ENCODE peak calls at places on chromosomes 16 and 17, in five cellular contexts. E is heart right ventricle, A is thyroid gland, G is ovary, B is cardiac fibroblast. L is an unnamed sample.

GRCh38 chr16:81623365-81624102 is 155.6 kb upstream of the PLCG2 start:
- DNase-seq in E (no peak), B (peak), A (peak), G (no peak), L (peak)

GRCh38 chr17:41919165-41919817 is 540 bp upstream of the ACLY start:
- DNase-seq in A (no peak), E (no peak), G (no peak), B (no peak), L (no peak)

GRCh38 chr17:75077490-75078096 is 10.2 kb upstream of the SLC16A5 start:
- DNase-seq in A (peak), E (peak), G (peak), B (peak), L (no peak)

GRCh38 chr16:48366165-48367093 is 18.8 kb downstream of the SIAH1 start:
- DNase-seq in G (no peak), A (no peak), E (no peak), B (peak), L (peak)

GRCh38 chr17:177155-177554 is 4.3 kb downstream of the DOC2B start:
- DNase-seq in B (no peak), A (no peak), E (no peak), G (no peak), L (no peak)

GRCh38 chr16:11836653-11837244 is 14.6 kb downstream of the RSL1D1 start:
- DNase-seq in A (no peak), G (no peak), B (peak), E (no peak), L (no peak)

GRCh38 chr17:72588961-72589360 is 468.1 kb downstream of the SOX9 start:
- DNase-seq in A (no peak), G (no peak), B (no peak), E (no peak), L (no peak)

GRCh38 chr17:3659541-3660111 is 8.8 kb downstream of the TAX1BP3 start:
- DNase-seq in B (peak), G (peak), A (peak), E (peak), L (no peak)

GRCh38 chr16:9225527-9226316 is 134.3 kb downstream of the HAPSTR1 start:
- DNase-seq in G (no peak), E (no peak), A (no peak), B (no peak), L (peak)

GRCh38 chr17:44105483-44105882 is 18.0 kb downstream of the HDAC5 start:
- DNase-seq in E (no peak), B (no peak), A (no peak), G (peak), L (no peak)

GRCh38 chr16:22861585-22861984 is 47.6 kb downstream of the HS3ST2 start:
- DNase-seq in B (no peak), E (no peak), G (no peak), A (no peak), L (no peak)

GRCh38 chr17:8204761-8205555 is 5.4 kb downstream of the AURKB start:
- DNase-seq in B (no peak), A (no peak), E (no peak), G (no peak), L (no peak)

GRCh38 chr17:76027159-76027839 is at the start of gene EVPL:
- DNase-seq in G (no peak), A (peak), E (no peak), B (no peak), L (no peak)

GRCh38 chr17:64508683-64509082 is 1.9 kb downstream of the CEP95 start:
- DNase-seq in E (no peak), A (no peak), B (no peak), G (no peak), L (no peak)
- H3K4me3 ChIP-seq in E (no peak), A (no peak), B (peak), G (no peak), L (no peak)

GRCh38 chr16:88974080-88974479 is 2.9 kb downstream of the CBFA2T3 start:
- DNase-seq in E (no peak), A (no peak), G (no peak), B (no peak), L (no peak)
- H3K4me3 ChIP-seq in E (no peak), A (no peak), G (no peak), B (no peak), L (no peak)

DNA sequence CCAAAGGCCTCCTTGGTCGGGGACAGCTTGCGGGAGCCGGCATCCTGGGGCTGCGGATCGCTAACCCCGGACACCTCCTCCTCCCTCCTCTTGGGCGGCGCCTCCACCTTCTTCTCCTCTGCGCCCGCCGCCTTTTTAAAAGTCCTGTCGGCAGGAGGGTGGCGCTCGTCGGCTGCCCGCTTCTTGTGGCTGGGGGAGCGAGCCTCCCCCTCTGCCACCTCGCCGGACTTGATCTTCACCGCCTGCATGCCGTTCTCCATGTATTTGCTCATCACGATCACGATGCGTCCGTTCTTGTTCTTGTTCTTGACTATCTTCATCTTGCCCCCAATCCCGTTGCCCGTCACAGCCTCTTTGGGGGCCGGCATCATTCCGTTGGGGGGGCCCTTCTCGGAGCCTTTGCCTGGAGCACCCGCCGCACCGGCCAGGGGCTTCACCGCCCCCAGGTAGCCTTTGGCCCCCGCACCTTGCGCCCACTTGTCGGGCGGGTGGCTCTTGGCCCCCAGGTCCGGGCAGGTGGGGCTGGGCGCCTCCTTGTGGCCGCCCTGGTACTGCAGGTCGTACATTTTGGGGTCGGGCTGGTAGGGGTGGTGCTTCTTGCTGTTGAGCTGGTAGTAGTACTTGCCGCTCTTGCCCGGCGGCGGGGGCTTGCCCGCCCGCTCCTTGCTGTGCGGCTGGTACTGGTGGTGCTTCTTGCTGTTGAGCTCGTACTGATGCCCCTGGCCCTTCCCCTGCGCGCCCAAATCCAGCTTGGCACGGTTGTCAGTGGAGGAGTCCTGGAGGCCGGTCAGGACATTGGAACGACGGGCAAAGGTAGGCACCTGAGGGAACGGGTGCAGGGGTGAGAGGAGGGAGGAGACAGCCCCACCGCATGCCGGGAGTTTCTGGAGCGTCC is 4.4 kb downstream of the CBX4 start:
- DNase-seq in G (no peak), A (no peak), E (peak), B (no peak), L (no peak)
- H3K4me3 ChIP-seq in G (no peak), A (no peak), E (no peak), B (no peak), L (no peak)

GRCh38 chr17:2177235-2177811 is 122.4 kb downstream of the HIC1 start:
- DNase-seq in E (no peak), A (peak), G (no peak), B (peak), L (no peak)
- H3K4me3 ChIP-seq in E (no peak), A (no peak), G (no peak), B (no peak), L (no peak)

GRCh38 chr16:6541262-6541661 is 791.4 kb upstream of the RBFOX1 start:
- DNase-seq in A (no peak), B (no peak), E (no peak), G (no peak), L (no peak)
- H3K4me3 ChIP-seq in A (no peak), B (no peak), E (no peak), G (no peak), L (no peak)

GRCh38 chr17:28271431-28271830 is 47.6 kb upstream of the TMEM97 start:
- DNase-seq in E (no peak), A (no peak), G (no peak), B (no peak), L (no peak)

GRCh38 chr17:28279411-28279810 is 39.6 kb upstream of the TMEM97 start:
- DNase-seq in G (no peak), B (peak), E (no peak), A (no peak), L (no peak)

GRCh38 chr17:28274591-28275265 is 44.3 kb upstream of the TMEM97 start:
- DNase-seq in B (no peak), A (no peak), G (no peak), E (no peak), L (no peak)

GRCh38 chr17:28272166-28272565 is 46.8 kb upstream of the TMEM97 start:
- DNase-seq in G (no peak), A (no peak), B (no peak), E (no peak), L (no peak)

DNA sequence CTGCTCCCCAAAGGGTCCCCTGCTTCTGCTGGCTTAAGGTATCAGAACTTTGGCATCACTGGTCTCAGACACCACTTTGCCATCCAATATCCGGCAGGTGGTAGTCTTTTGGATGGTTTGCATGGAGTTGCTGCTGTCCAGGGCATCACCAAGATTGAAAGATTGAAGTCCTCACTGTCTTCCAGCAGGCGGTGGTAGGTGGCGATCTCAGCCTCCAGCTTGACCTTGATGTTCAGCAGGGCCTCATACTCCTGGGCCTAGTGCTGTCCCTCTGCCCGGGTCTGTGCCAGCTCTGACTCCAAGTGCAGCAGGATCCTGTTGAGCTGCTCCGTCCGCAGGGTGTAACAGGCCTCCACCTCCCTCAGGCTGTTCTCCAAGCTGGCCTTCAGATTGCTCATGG is 43.0 kb upstream of the TMEM97 start:
- DNase-seq in A (no peak), G (no peak), B (no peak), E (no peak), L (no peak)
- H3K4me3 ChIP-seq in A (no peak), G (no peak), B (no peak), E (no peak), L (no peak)

DNA sequence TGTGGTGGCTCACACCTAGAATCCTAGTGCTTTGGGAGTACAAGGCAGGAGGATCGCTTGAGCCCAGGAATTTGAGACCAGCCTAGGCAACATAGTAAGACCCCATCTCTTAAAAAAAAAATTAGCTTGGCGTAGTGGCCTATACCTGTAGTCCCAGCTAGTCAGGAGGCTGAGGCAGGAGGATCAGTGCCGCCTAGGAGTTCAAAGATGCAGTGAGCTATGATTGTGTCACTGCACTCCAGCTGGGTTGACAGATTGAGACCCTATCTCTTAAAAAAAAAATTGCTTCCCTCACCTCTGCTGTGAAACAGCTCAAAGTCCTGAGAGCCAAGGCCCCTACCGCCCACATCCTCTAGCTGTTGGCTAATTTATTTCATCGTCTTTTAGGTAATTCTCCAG is 10.2 kb downstream of the NDE1 start:
- DNase-seq in G (no peak), A (no peak), E (no peak), B (no peak), L (no peak)
- H3K4me3 ChIP-seq in G (no peak), A (no peak), E (no peak), B (no peak), L (no peak)

GRCh38 chr17:79810138-79811027 is 13.5 kb upstream of the CBX8 start:
- DNase-seq in A (peak), B (peak), E (peak), G (no peak), L (peak)
- H3K4me3 ChIP-seq in A (no peak), B (peak), E (peak), G (no peak), L (peak)

DNA sequence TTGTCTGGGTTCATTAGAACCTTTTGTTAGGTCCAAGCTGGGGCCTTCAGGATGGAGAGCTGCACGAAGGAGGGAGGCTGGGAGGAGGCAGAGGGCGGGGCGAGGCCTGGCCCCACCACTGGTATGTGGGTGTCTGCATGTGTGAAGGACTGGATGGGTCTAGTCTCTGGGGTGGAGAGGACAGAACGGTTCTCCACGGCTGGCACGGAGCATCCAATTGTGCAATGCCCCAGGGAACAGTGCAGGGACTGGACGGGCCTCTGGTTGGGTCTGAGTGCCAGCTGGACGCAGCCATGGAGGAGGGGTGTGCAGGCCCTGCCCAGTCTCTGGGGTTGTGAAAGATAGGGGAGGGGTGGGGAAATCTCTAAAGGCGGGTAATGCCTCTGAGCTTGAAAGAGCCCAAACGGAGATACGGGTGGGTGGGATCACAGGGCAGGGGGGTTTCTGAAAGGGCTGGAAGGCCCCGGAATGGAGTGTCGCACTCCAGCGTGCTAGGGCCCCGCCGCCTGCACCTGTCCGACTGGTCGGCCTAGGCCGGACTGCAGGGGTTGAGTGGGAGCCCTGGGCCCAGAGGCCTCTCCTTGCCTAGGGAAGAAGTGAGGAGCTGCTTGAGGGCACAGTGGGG is 1.6 kb downstream of the PPL start:
- DNase-seq in B (peak), E (peak), G (peak), A (peak), L (no peak)
- H3K4me3 ChIP-seq in B (no peak), E (peak), G (peak), A (peak), L (no peak)

GRCh38 chr16:87068316-87068715 is 248.9 kb downstream of the C16orf95 start:
- DNase-seq in G (no peak), A (no peak), E (no peak), B (no peak), L (no peak)

GRCh38 chr16:87067890-87068289 is 249.3 kb downstream of the C16orf95 start:
- DNase-seq in E (no peak), G (no peak), A (no peak), B (no peak), L (no peak)

GRCh38 chr16:87070657-87071056 is 246.5 kb downstream of the C16orf95 start:
- DNase-seq in B (no peak), A (no peak), G (no peak), E (no peak), L (no peak)

GRCh38 chr16:87066695-87067556 is 250.3 kb downstream of the C16orf95 start:
- DNase-seq in B (no peak), A (no peak), E (no peak), G (no peak), L (no peak)

GRCh38 chr16:87068751-87069150 is 248.4 kb downstream of the C16orf95 start:
- DNase-seq in G (no peak), E (no peak), A (no peak), B (no peak), L (no peak)
- H3K4me3 ChIP-seq in G (no peak), E (no peak), A (no peak), B (no peak), L (no peak)

L was measured in Jurkat, Clone E6-1.